ENCODE peak calls at places on chromosomes 12 and 14, in eight cellular contexts. One of them, this sample, is unnamed.
A peak's percentile ranks its signal among the peaks of the same experiment; 100 is the strongest.

GRCh38 chr12:54002278-54002914 is 2.4 kb downstream of the HOXC9 start:
- DNase-seq in testis: no peak
- DNase-seq in HCT116: no peak
- DNase-seq in IMR-90: no peak
- DNase-seq in tibial artery: no peak
- DNase-seq in adrenal gland: no peak
- DNase-seq in A549: no peak
- DNase-seq in CD4-positive, alpha-beta memory T cell: no peak
- DNase-seq in this sample: no peak

GRCh38 chr14:75204106-75204505 is 27.7 kb upstream of the TMED10 start:
- DNase-seq in testis: peak; percentile 20
- DNase-seq in HCT116: no peak
- DNase-seq in IMR-90: no peak
- DNase-seq in tibial artery: no peak
- DNase-seq in adrenal gland: no peak
- DNase-seq in A549: no peak
- DNase-seq in CD4-positive, alpha-beta memory T cell: no peak
- DNase-seq in this sample: no peak

GRCh38 chr14:100138955-100139354 is 20.5 kb downstream of the DEGS2 start:
- DNase-seq in testis: no peak
- DNase-seq in HCT116: no peak
- DNase-seq in IMR-90: no peak
- DNase-seq in tibial artery: no peak
- DNase-seq in adrenal gland: no peak
- DNase-seq in A549: no peak
- DNase-seq in CD4-positive, alpha-beta memory T cell: no peak
- DNase-seq in this sample: no peak

GRCh38 chr12:86917121-86917520 is 660.9 kb upstream of the MGAT4C start:
- DNase-seq in testis: no peak
- DNase-seq in HCT116: no peak
- DNase-seq in IMR-90: no peak
- DNase-seq in tibial artery: no peak
- DNase-seq in adrenal gland: no peak
- DNase-seq in A549: no peak
- DNase-seq in CD4-positive, alpha-beta memory T cell: no peak
- DNase-seq in this sample: no peak

GRCh38 chr12:8078400-8078799 is 3.7 kb upstream of the NECAP1 start:
- DNase-seq in testis: no peak
- DNase-seq in HCT116: peak; percentile 50
- DNase-seq in IMR-90: peak; percentile 87
- DNase-seq in tibial artery: no peak
- DNase-seq in adrenal gland: peak; percentile 45
- DNase-seq in A549: no peak
- DNase-seq in CD4-positive, alpha-beta memory T cell: peak; percentile 81
- DNase-seq in this sample: no peak

GRCh38 chr12:4272976-4273650 is 449 bp upstream of the CCND2 start:
- DNase-seq in testis: no peak
- DNase-seq in HCT116: no peak
- DNase-seq in IMR-90: no peak
- DNase-seq in tibial artery: no peak
- DNase-seq in adrenal gland: peak; percentile 64
- DNase-seq in A549: no peak
- DNase-seq in CD4-positive, alpha-beta memory T cell: no peak
- DNase-seq in this sample: no peak

GRCh38 chr14:83483063-83483462 is 1949.4 kb upstream of the SEL1L start:
- DNase-seq in testis: no peak
- DNase-seq in HCT116: no peak
- DNase-seq in IMR-90: peak; percentile 79
- DNase-seq in tibial artery: no peak
- DNase-seq in adrenal gland: no peak
- DNase-seq in A549: no peak
- DNase-seq in CD4-positive, alpha-beta memory T cell: no peak
- DNase-seq in this sample: no peak

GRCh38 chr12:116142936-116143882 is 134.3 kb downstream of the MED13L start:
- DNase-seq in testis: no peak
- DNase-seq in HCT116: no peak
- DNase-seq in IMR-90: peak; percentile 89
- DNase-seq in tibial artery: no peak
- DNase-seq in adrenal gland: no peak
- DNase-seq in A549: no peak
- DNase-seq in CD4-positive, alpha-beta memory T cell: no peak
- DNase-seq in this sample: no peak

GRCh38 chr12:49543221-49543913 is 4.5 kb downstream of the KCNH3 start:
- DNase-seq in testis: no peak
- DNase-seq in HCT116: no peak
- DNase-seq in IMR-90: no peak
- DNase-seq in tibial artery: no peak
- DNase-seq in adrenal gland: no peak
- DNase-seq in A549: no peak
- DNase-seq in CD4-positive, alpha-beta memory T cell: no peak
- DNase-seq in this sample: no peak

GRCh38 chr12:110249716-110250225 is 31.3 kb upstream of the ATP2A2 start:
- DNase-seq in testis: no peak
- DNase-seq in HCT116: no peak
- DNase-seq in IMR-90: no peak
- DNase-seq in tibial artery: no peak
- DNase-seq in adrenal gland: no peak
- DNase-seq in A549: no peak
- DNase-seq in CD4-positive, alpha-beta memory T cell: no peak
- DNase-seq in this sample: peak; percentile 21

GRCh38 chr12:70919597-70920035 is 922 bp downstream of the PTPRR start:
- DNase-seq in testis: no peak
- DNase-seq in HCT116: no peak
- DNase-seq in IMR-90: no peak
- DNase-seq in tibial artery: no peak
- DNase-seq in adrenal gland: no peak
- DNase-seq in A549: no peak
- DNase-seq in CD4-positive, alpha-beta memory T cell: no peak
- DNase-seq in this sample: no peak

GRCh38 chr14:71523630-71524320 is 408.5 kb upstream of the RGS6 start:
- DNase-seq in testis: no peak
- DNase-seq in HCT116: no peak
- DNase-seq in IMR-90: peak; percentile 42
- DNase-seq in tibial artery: no peak
- DNase-seq in adrenal gland: no peak
- DNase-seq in A549: no peak
- DNase-seq in CD4-positive, alpha-beta memory T cell: no peak
- DNase-seq in this sample: no peak

GRCh38 chr14:65656554-65656953 is 244.0 kb downstream of the FUT8 start:
- DNase-seq in testis: no peak
- DNase-seq in HCT116: no peak
- DNase-seq in IMR-90: no peak
- DNase-seq in tibial artery: no peak
- DNase-seq in adrenal gland: no peak
- DNase-seq in A549: no peak
- DNase-seq in CD4-positive, alpha-beta memory T cell: no peak
- DNase-seq in this sample: no peak

GRCh38 chr12:124804011-124804621 is 59.5 kb downstream of the SCARB1 start:
- DNase-seq in testis: peak; percentile 80
- DNase-seq in HCT116: peak; percentile 57
- DNase-seq in IMR-90: peak; percentile 13
- DNase-seq in tibial artery: no peak
- DNase-seq in adrenal gland: peak; percentile 89
- DNase-seq in A549: peak; percentile 58
- DNase-seq in CD4-positive, alpha-beta memory T cell: no peak
- DNase-seq in this sample: no peak

GRCh38 chr14:86815341-86815740 is 1177.6 kb downstream of the GALC start:
- DNase-seq in testis: no peak
- DNase-seq in HCT116: no peak
- DNase-seq in IMR-90: no peak
- DNase-seq in tibial artery: no peak
- DNase-seq in adrenal gland: no peak
- DNase-seq in A549: no peak
- DNase-seq in CD4-positive, alpha-beta memory T cell: no peak
- DNase-seq in this sample: no peak

GRCh38 chr14:30621354-30621953 is 665 bp upstream of the SCFD1 start:
- DNase-seq in testis: no peak
- DNase-seq in HCT116: no peak
- DNase-seq in IMR-90: peak; percentile 3
- DNase-seq in tibial artery: no peak
- DNase-seq in adrenal gland: no peak
- DNase-seq in A549: no peak
- DNase-seq in CD4-positive, alpha-beta memory T cell: peak; percentile 24
- DNase-seq in this sample: peak; percentile 38

GRCh38 chr12:82517027-82517426 is 158.7 kb downstream of the METTL25 start:
- DNase-seq in testis: no peak
- DNase-seq in HCT116: peak; percentile 22
- DNase-seq in IMR-90: peak; percentile 4
- DNase-seq in tibial artery: no peak
- DNase-seq in adrenal gland: no peak
- DNase-seq in A549: no peak
- DNase-seq in CD4-positive, alpha-beta memory T cell: no peak
- DNase-seq in this sample: no peak

GRCh38 chr12:54983536-54984102 is 943 bp downstream of the TESPA1 start:
- DNase-seq in testis: no peak
- DNase-seq in HCT116: no peak
- DNase-seq in IMR-90: no peak
- DNase-seq in tibial artery: no peak
- DNase-seq in adrenal gland: no peak
- DNase-seq in A549: no peak
- DNase-seq in CD4-positive, alpha-beta memory T cell: no peak
- DNase-seq in this sample: no peak

GRCh38 chr14:60648934-60649814 is at the start of gene SIX1:
- DNase-seq in testis: peak; percentile 76
- DNase-seq in HCT116: peak; percentile 62
- DNase-seq in IMR-90: peak; percentile 95
- DNase-seq in tibial artery: peak; percentile 85
- DNase-seq in adrenal gland: peak; percentile 75
- DNase-seq in A549: peak; percentile 95
- DNase-seq in CD4-positive, alpha-beta memory T cell: no peak
- DNase-seq in this sample: peak; percentile 79

GRCh38 chr12:11826607-11827006 is 177.1 kb downstream of the ETV6 start:
- DNase-seq in testis: peak; percentile 37
- DNase-seq in HCT116: no peak
- DNase-seq in IMR-90: no peak
- DNase-seq in tibial artery: no peak
- DNase-seq in adrenal gland: peak; percentile 59
- DNase-seq in A549: no peak
- DNase-seq in CD4-positive, alpha-beta memory T cell: no peak
- DNase-seq in this sample: no peak
- H3K27ac ChIP-seq in testis: peak overlapping the region; percentile 56
- H3K27ac ChIP-seq in HCT116: no peak overlapping the region
- H3K27ac ChIP-seq in IMR-90: no peak overlapping the region
- H3K27ac ChIP-seq in tibial artery: peak overlapping the region; percentile 71
- H3K27ac ChIP-seq in adrenal gland: peak overlapping the region; percentile 80
- H3K27ac ChIP-seq in A549: no peak overlapping the region
- H3K27ac ChIP-seq in CD4-positive, alpha-beta memory T cell: no peak overlapping the region
- H3K27ac ChIP-seq in this sample: no peak overlapping the region

GRCh38 chr12:90075685-90076084 is 367.0 kb upstream of the ATP2B1 start:
- DNase-seq in testis: no peak
- DNase-seq in HCT116: no peak
- DNase-seq in IMR-90: no peak
- DNase-seq in tibial artery: no peak
- DNase-seq in adrenal gland: no peak
- DNase-seq in A549: no peak
- DNase-seq in CD4-positive, alpha-beta memory T cell: no peak
- DNase-seq in this sample: no peak
- H3K27ac ChIP-seq in testis: no peak overlapping the region
- H3K27ac ChIP-seq in HCT116: no peak overlapping the region
- H3K27ac ChIP-seq in IMR-90: no peak overlapping the region
- H3K27ac ChIP-seq in tibial artery: no peak overlapping the region
- H3K27ac ChIP-seq in adrenal gland: no peak overlapping the region
- H3K27ac ChIP-seq in A549: no peak overlapping the region
- H3K27ac ChIP-seq in CD4-positive, alpha-beta memory T cell: no peak overlapping the region
- H3K27ac ChIP-seq in this sample: no peak overlapping the region

GRCh38 chr12:96376865-96377264 is 23.4 kb downstream of the CDK17 start:
- DNase-seq in testis: no peak
- DNase-seq in HCT116: no peak
- DNase-seq in IMR-90: no peak
- DNase-seq in tibial artery: no peak
- DNase-seq in adrenal gland: no peak
- DNase-seq in A549: no peak
- DNase-seq in CD4-positive, alpha-beta memory T cell: no peak
- DNase-seq in this sample: no peak
- H3K27ac ChIP-seq in testis: no peak overlapping the region
- H3K27ac ChIP-seq in HCT116: no peak overlapping the region
- H3K27ac ChIP-seq in IMR-90: no peak overlapping the region
- H3K27ac ChIP-seq in tibial artery: no peak overlapping the region
- H3K27ac ChIP-seq in adrenal gland: no peak overlapping the region
- H3K27ac ChIP-seq in A549: no peak overlapping the region
- H3K27ac ChIP-seq in CD4-positive, alpha-beta memory T cell: peak overlapping the region; percentile 68
- H3K27ac ChIP-seq in this sample: no peak overlapping the region

GRCh38 chr14:105426416-105427130 is 6.9 kb downstream of the MTA1 start:
- DNase-seq in testis: no peak
- DNase-seq in HCT116: no peak
- DNase-seq in IMR-90: no peak
- DNase-seq in tibial artery: no peak
- DNase-seq in adrenal gland: no peak
- DNase-seq in A549: no peak
- DNase-seq in CD4-positive, alpha-beta memory T cell: no peak
- DNase-seq in this sample: peak; percentile 43
- H3K27ac ChIP-seq in testis: no peak overlapping the region
- H3K27ac ChIP-seq in HCT116: no peak overlapping the region
- H3K27ac ChIP-seq in IMR-90: no peak overlapping the region
- H3K27ac ChIP-seq in tibial artery: no peak overlapping the region
- H3K27ac ChIP-seq in adrenal gland: no peak overlapping the region
- H3K27ac ChIP-seq in A549: no peak overlapping the region
- H3K27ac ChIP-seq in CD4-positive, alpha-beta memory T cell: no peak overlapping the region
- H3K27ac ChIP-seq in this sample: no peak overlapping the region

GRCh38 chr12:120239776-120240494 is 25.6 kb downstream of the PXN start:
- DNase-seq in testis: no peak
- DNase-seq in HCT116: no peak
- DNase-seq in IMR-90: no peak
- DNase-seq in tibial artery: no peak
- DNase-seq in adrenal gland: no peak
- DNase-seq in A549: no peak
- DNase-seq in CD4-positive, alpha-beta memory T cell: no peak
- DNase-seq in this sample: no peak
- H3K27ac ChIP-seq in testis: no peak overlapping the region
- H3K27ac ChIP-seq in HCT116: no peak overlapping the region
- H3K27ac ChIP-seq in IMR-90: no peak overlapping the region
- H3K27ac ChIP-seq in tibial artery: no peak overlapping the region
- H3K27ac ChIP-seq in adrenal gland: peak overlapping the region; percentile 77
- H3K27ac ChIP-seq in A549: peak overlapping the region; percentile 20
- H3K27ac ChIP-seq in CD4-positive, alpha-beta memory T cell: no peak overlapping the region
- H3K27ac ChIP-seq in this sample: peak overlapping the region; percentile 22

DNA sequence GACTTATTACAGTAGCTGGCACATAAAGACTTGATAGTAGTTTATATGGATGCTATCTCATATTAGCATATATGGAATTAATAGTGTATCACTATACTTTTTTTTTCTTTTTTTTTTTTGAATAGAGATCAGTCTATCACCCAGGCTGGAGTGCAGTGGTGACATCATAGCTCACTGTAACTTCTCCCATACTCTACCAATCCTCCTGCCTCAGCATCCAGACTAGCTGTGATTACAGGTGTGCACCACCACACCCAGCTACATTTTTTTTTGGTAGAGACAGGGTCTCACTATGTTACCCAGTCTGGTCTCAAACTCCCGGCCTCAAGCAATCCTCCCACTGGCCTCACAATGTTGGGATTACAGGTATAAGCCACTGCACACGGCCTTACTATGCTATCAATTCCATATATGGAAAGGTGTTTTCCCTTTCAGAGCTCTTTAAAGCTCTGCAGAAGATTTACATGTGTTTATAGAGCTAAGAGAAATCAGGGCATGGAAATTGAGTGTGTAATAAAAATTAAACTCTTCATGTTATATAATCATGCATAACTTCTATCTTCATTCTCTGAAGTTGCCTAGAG is 1.8 kb upstream of the TBK1 start:
- DNase-seq in testis: no peak
- DNase-seq in HCT116: no peak
- DNase-seq in IMR-90: no peak
- DNase-seq in tibial artery: no peak
- DNase-seq in adrenal gland: no peak
- DNase-seq in A549: no peak
- DNase-seq in CD4-positive, alpha-beta memory T cell: no peak
- DNase-seq in this sample: no peak
- H3K27ac ChIP-seq in testis: no peak overlapping the region
- H3K27ac ChIP-seq in HCT116: no peak overlapping the region
- H3K27ac ChIP-seq in IMR-90: no peak overlapping the region
- H3K27ac ChIP-seq in tibial artery: no peak overlapping the region
- H3K27ac ChIP-seq in adrenal gland: no peak overlapping the region
- H3K27ac ChIP-seq in A549: no peak overlapping the region
- H3K27ac ChIP-seq in CD4-positive, alpha-beta memory T cell: no peak overlapping the region
- H3K27ac ChIP-seq in this sample: no peak overlapping the region

This sample was measured in right cardiac atrium.